ENCODE peak calls at places on chromosomes 1 and 21, in eight cellular contexts. One of them, this sample, is unnamed.

GRCh38 chr1:49971088-49971487 is 52.7 kb downstream of the AGBL4 start:
- DNase-seq in type B pancreatic cell: no peak
- DNase-seq in heart left ventricle: no peak
- DNase-seq in mammary epithelial cell: peak
- DNase-seq in T47D: no peak
- DNase-seq in stimulated activated CD4-positive, alpha-beta T cell treated with anti-CD3 and anti-CD28 coated beads, Interleukin-1b, Interleukin-23, amount 100 ng/mL, for 24 hours: no peak
- DNase-seq in HT-29: no peak
- DNase-seq in HCEC 1CT: no peak
- DNase-seq in this sample: no peak

GRCh38 chr1:207848234-207848633 is 62.7 kb downstream of the CD34 start:
- DNase-seq in T47D: no peak
- DNase-seq in heart left ventricle: peak
- DNase-seq in HCEC 1CT: peak
- DNase-seq in HT-29: peak
- DNase-seq in stimulated activated CD4-positive, alpha-beta T cell treated with anti-CD3 and anti-CD28 coated beads, Interleukin-1b, Interleukin-23, amount 100 ng/mL, for 24 hours: no peak
- DNase-seq in mammary epithelial cell: peak
- DNase-seq in type B pancreatic cell: no peak
- DNase-seq in this sample: peak

GRCh38 chr1:218852541-218852940 is 321.1 kb upstream of the LYPLAL1 start:
- DNase-seq in stimulated activated CD4-positive, alpha-beta T cell treated with anti-CD3 and anti-CD28 coated beads, Interleukin-1b, Interleukin-23, amount 100 ng/mL, for 24 hours: no peak
- DNase-seq in HT-29: no peak
- DNase-seq in type B pancreatic cell: no peak
- DNase-seq in heart left ventricle: no peak
- DNase-seq in HCEC 1CT: no peak
- DNase-seq in mammary epithelial cell: no peak
- DNase-seq in T47D: no peak
- DNase-seq in this sample: no peak

GRCh38 chr1:51564124-51564523 is 45.1 kb upstream of the EPS15 start:
- DNase-seq in mammary epithelial cell: peak
- DNase-seq in type B pancreatic cell: no peak
- DNase-seq in HCEC 1CT: peak
- DNase-seq in T47D: no peak
- DNase-seq in HT-29: no peak
- DNase-seq in stimulated activated CD4-positive, alpha-beta T cell treated with anti-CD3 and anti-CD28 coated beads, Interleukin-1b, Interleukin-23, amount 100 ng/mL, for 24 hours: no peak
- DNase-seq in heart left ventricle: no peak
- DNase-seq in this sample: no peak

GRCh38 chr1:29793101-29793546 is 556.8 kb downstream of the PTPRU start:
- DNase-seq in HCEC 1CT: peak
- DNase-seq in HT-29: peak
- DNase-seq in T47D: peak
- DNase-seq in heart left ventricle: peak
- DNase-seq in mammary epithelial cell: peak
- DNase-seq in type B pancreatic cell: peak
- DNase-seq in stimulated activated CD4-positive, alpha-beta T cell treated with anti-CD3 and anti-CD28 coated beads, Interleukin-1b, Interleukin-23, amount 100 ng/mL, for 24 hours: peak
- DNase-seq in this sample: peak

GRCh38 chr1:161305872-161306519 is 3.8 kb downstream of the MPZ start:
- DNase-seq in heart left ventricle: peak
- DNase-seq in stimulated activated CD4-positive, alpha-beta T cell treated with anti-CD3 and anti-CD28 coated beads, Interleukin-1b, Interleukin-23, amount 100 ng/mL, for 24 hours: peak
- DNase-seq in HCEC 1CT: no peak
- DNase-seq in type B pancreatic cell: peak
- DNase-seq in T47D: no peak
- DNase-seq in HT-29: peak
- DNase-seq in mammary epithelial cell: peak
- DNase-seq in this sample: no peak

GRCh38 chr1:47679301-47679751 is 241.5 kb downstream of the FOXD2 start:
- DNase-seq in heart left ventricle: no peak
- DNase-seq in mammary epithelial cell: no peak
- DNase-seq in T47D: no peak
- DNase-seq in stimulated activated CD4-positive, alpha-beta T cell treated with anti-CD3 and anti-CD28 coated beads, Interleukin-1b, Interleukin-23, amount 100 ng/mL, for 24 hours: no peak
- DNase-seq in HCEC 1CT: no peak
- DNase-seq in HT-29: no peak
- DNase-seq in type B pancreatic cell: peak
- DNase-seq in this sample: no peak

GRCh38 chr1:23698466-23698865 is 6.9 kb downstream of the RPL11 start:
- DNase-seq in type B pancreatic cell: no peak
- DNase-seq in HT-29: no peak
- DNase-seq in heart left ventricle: no peak
- DNase-seq in mammary epithelial cell: no peak
- DNase-seq in HCEC 1CT: no peak
- DNase-seq in stimulated activated CD4-positive, alpha-beta T cell treated with anti-CD3 and anti-CD28 coated beads, Interleukin-1b, Interleukin-23, amount 100 ng/mL, for 24 hours: no peak
- DNase-seq in T47D: no peak
- DNase-seq in this sample: no peak

GRCh38 chr1:59976194-59977074 is 49.9 kb upstream of the CYP2J2 start:
- DNase-seq in stimulated activated CD4-positive, alpha-beta T cell treated with anti-CD3 and anti-CD28 coated beads, Interleukin-1b, Interleukin-23, amount 100 ng/mL, for 24 hours: peak
- DNase-seq in HT-29: peak
- DNase-seq in heart left ventricle: peak
- DNase-seq in type B pancreatic cell: peak
- DNase-seq in mammary epithelial cell: peak
- DNase-seq in HCEC 1CT: peak
- DNase-seq in T47D: peak
- DNase-seq in this sample: peak

GRCh38 chr1:108704501-108704900 is 8.2 kb upstream of the FNDC7 start:
- DNase-seq in HCEC 1CT: peak
- DNase-seq in stimulated activated CD4-positive, alpha-beta T cell treated with anti-CD3 and anti-CD28 coated beads, Interleukin-1b, Interleukin-23, amount 100 ng/mL, for 24 hours: no peak
- DNase-seq in mammary epithelial cell: peak
- DNase-seq in type B pancreatic cell: no peak
- DNase-seq in heart left ventricle: no peak
- DNase-seq in T47D: no peak
- DNase-seq in HT-29: no peak
- DNase-seq in this sample: no peak

GRCh38 chr1:207885129-207886032 is 25.5 kb downstream of the CD34 start:
- DNase-seq in HCEC 1CT: peak
- DNase-seq in T47D: peak
- DNase-seq in type B pancreatic cell: no peak
- DNase-seq in heart left ventricle: peak
- DNase-seq in stimulated activated CD4-positive, alpha-beta T cell treated with anti-CD3 and anti-CD28 coated beads, Interleukin-1b, Interleukin-23, amount 100 ng/mL, for 24 hours: peak
- DNase-seq in HT-29: peak
- DNase-seq in mammary epithelial cell: peak
- DNase-seq in this sample: peak

GRCh38 chr1:202283991-202284390 is 57.7 kb downstream of the UBE2T start:
- DNase-seq in T47D: no peak
- DNase-seq in heart left ventricle: no peak
- DNase-seq in stimulated activated CD4-positive, alpha-beta T cell treated with anti-CD3 and anti-CD28 coated beads, Interleukin-1b, Interleukin-23, amount 100 ng/mL, for 24 hours: no peak
- DNase-seq in HT-29: no peak
- DNase-seq in HCEC 1CT: peak
- DNase-seq in mammary epithelial cell: peak
- DNase-seq in type B pancreatic cell: no peak
- DNase-seq in this sample: peak

GRCh38 chr1:58392083-58392482 is 154.4 kb downstream of the OMA1 start:
- DNase-seq in T47D: no peak
- DNase-seq in mammary epithelial cell: no peak
- DNase-seq in HT-29: no peak
- DNase-seq in HCEC 1CT: no peak
- DNase-seq in type B pancreatic cell: no peak
- DNase-seq in stimulated activated CD4-positive, alpha-beta T cell treated with anti-CD3 and anti-CD28 coated beads, Interleukin-1b, Interleukin-23, amount 100 ng/mL, for 24 hours: no peak
- DNase-seq in heart left ventricle: no peak
- DNase-seq in this sample: no peak

GRCh38 chr1:72230746-72231145 is 51.6 kb downstream of the NEGR1 start:
- DNase-seq in mammary epithelial cell: peak
- DNase-seq in heart left ventricle: no peak
- DNase-seq in HT-29: no peak
- DNase-seq in stimulated activated CD4-positive, alpha-beta T cell treated with anti-CD3 and anti-CD28 coated beads, Interleukin-1b, Interleukin-23, amount 100 ng/mL, for 24 hours: no peak
- DNase-seq in type B pancreatic cell: no peak
- DNase-seq in T47D: no peak
- DNase-seq in HCEC 1CT: peak
- DNase-seq in this sample: no peak

GRCh38 chr1:88079036-88079435 is 605.0 kb upstream of the PKN2 start:
- DNase-seq in mammary epithelial cell: no peak
- DNase-seq in stimulated activated CD4-positive, alpha-beta T cell treated with anti-CD3 and anti-CD28 coated beads, Interleukin-1b, Interleukin-23, amount 100 ng/mL, for 24 hours: no peak
- DNase-seq in heart left ventricle: no peak
- DNase-seq in HT-29: no peak
- DNase-seq in T47D: no peak
- DNase-seq in HCEC 1CT: no peak
- DNase-seq in type B pancreatic cell: no peak
- DNase-seq in this sample: peak

GRCh38 chr1:214002472-214002871 is 14.7 kb downstream of the PROX1 start:
- DNase-seq in HCEC 1CT: peak
- DNase-seq in type B pancreatic cell: no peak
- DNase-seq in stimulated activated CD4-positive, alpha-beta T cell treated with anti-CD3 and anti-CD28 coated beads, Interleukin-1b, Interleukin-23, amount 100 ng/mL, for 24 hours: no peak
- DNase-seq in T47D: no peak
- DNase-seq in heart left ventricle: no peak
- DNase-seq in HT-29: peak
- DNase-seq in mammary epithelial cell: peak
- DNase-seq in this sample: no peak

GRCh38 chr21:45257673-45258341 is 29.9 kb downstream of the POFUT2 start:
- DNase-seq in stimulated activated CD4-positive, alpha-beta T cell treated with anti-CD3 and anti-CD28 coated beads, Interleukin-1b, Interleukin-23, amount 100 ng/mL, for 24 hours: no peak
- DNase-seq in heart left ventricle: no peak
- DNase-seq in HT-29: no peak
- DNase-seq in T47D: no peak
- DNase-seq in mammary epithelial cell: no peak
- DNase-seq in type B pancreatic cell: peak
- DNase-seq in HCEC 1CT: no peak
- DNase-seq in this sample: no peak

GRCh38 chr21:41745026-41745820 is 21.6 kb downstream of the RIPK4 start:
- DNase-seq in heart left ventricle: no peak
- DNase-seq in HT-29: no peak
- DNase-seq in stimulated activated CD4-positive, alpha-beta T cell treated with anti-CD3 and anti-CD28 coated beads, Interleukin-1b, Interleukin-23, amount 100 ng/mL, for 24 hours: no peak
- DNase-seq in type B pancreatic cell: no peak
- DNase-seq in mammary epithelial cell: no peak
- DNase-seq in T47D: no peak
- DNase-seq in HCEC 1CT: no peak
- DNase-seq in this sample: no peak

GRCh38 chr1:214493126-214493796 is 58.1 kb downstream of the PTPN14 start:
- DNase-seq in HT-29: no peak
- DNase-seq in stimulated activated CD4-positive, alpha-beta T cell treated with anti-CD3 and anti-CD28 coated beads, Interleukin-1b, Interleukin-23, amount 100 ng/mL, for 24 hours: no peak
- DNase-seq in HCEC 1CT: peak
- DNase-seq in mammary epithelial cell: no peak
- DNase-seq in T47D: no peak
- DNase-seq in heart left ventricle: no peak
- DNase-seq in type B pancreatic cell: no peak
- DNase-seq in this sample: no peak

GRCh38 chr1:93816970-93817738 is 61.9 kb downstream of the DNTTIP2 start:
- DNase-seq in HT-29: no peak
- DNase-seq in T47D: no peak
- DNase-seq in type B pancreatic cell: no peak
- DNase-seq in stimulated activated CD4-positive, alpha-beta T cell treated with anti-CD3 and anti-CD28 coated beads, Interleukin-1b, Interleukin-23, amount 100 ng/mL, for 24 hours: no peak
- DNase-seq in heart left ventricle: no peak
- DNase-seq in HCEC 1CT: peak
- DNase-seq in mammary epithelial cell: no peak
- DNase-seq in this sample: no peak

GRCh38 chr1:109928591-109929111 is 18.0 kb downstream of the CSF1 start:
- DNase-seq in heart left ventricle: peak
- DNase-seq in T47D: no peak
- DNase-seq in mammary epithelial cell: peak
- DNase-seq in type B pancreatic cell: no peak
- DNase-seq in HT-29: no peak
- DNase-seq in stimulated activated CD4-positive, alpha-beta T cell treated with anti-CD3 and anti-CD28 coated beads, Interleukin-1b, Interleukin-23, amount 100 ng/mL, for 24 hours: no peak
- DNase-seq in HCEC 1CT: peak
- DNase-seq in this sample: no peak

This sample was measured in Caco-2.